ENCODE peak calls at places on chromosome 15, in ten cellular contexts. One of them, this sample, is unnamed. For H3K4me1, the result is how much of the 10 kb centered on the place peaks cover.

GRCh38 chr15:100873029-100873677 is 6.5 kb upstream of the ALDH1A3 start:
- DNase-seq in Peyer's patch: peak
- DNase-seq in osteoblast: peak
- DNase-seq in CD8-positive, alpha-beta T cell: no peak
- DNase-seq in colonic mucosa: peak
- DNase-seq in heart left ventricle: peak
- DNase-seq in stomach: peak
- DNase-seq in left ventricle myocardium inferior: no peak
- DNase-seq in right atrium auricular region: peak
- DNase-seq in thoracic aorta: peak
- DNase-seq in this sample: peak

GRCh38 chr15:90437516-90437915 is 49.5 kb downstream of the IQGAP1 start:
- DNase-seq in Peyer's patch: no peak
- DNase-seq in osteoblast: no peak
- DNase-seq in CD8-positive, alpha-beta T cell: no peak
- DNase-seq in colonic mucosa: no peak
- DNase-seq in heart left ventricle: no peak
- DNase-seq in stomach: no peak
- DNase-seq in left ventricle myocardium inferior: no peak
- DNase-seq in right atrium auricular region: no peak
- DNase-seq in thoracic aorta: no peak
- DNase-seq in this sample: no peak

GRCh38 chr15:91412529-91412928 is 312.5 kb downstream of the SV2B start:
- DNase-seq in Peyer's patch: no peak
- DNase-seq in osteoblast: no peak
- DNase-seq in CD8-positive, alpha-beta T cell: no peak
- DNase-seq in colonic mucosa: no peak
- DNase-seq in heart left ventricle: no peak
- DNase-seq in stomach: no peak
- DNase-seq in left ventricle myocardium inferior: no peak
- DNase-seq in right atrium auricular region: no peak
- DNase-seq in thoracic aorta: no peak
- DNase-seq in this sample: no peak

GRCh38 chr15:95295905-95296618 is 1034.4 kb upstream of the NR2F2 start:
- DNase-seq in Peyer's patch: no peak
- DNase-seq in osteoblast: no peak
- DNase-seq in CD8-positive, alpha-beta T cell: no peak
- DNase-seq in colonic mucosa: no peak
- DNase-seq in heart left ventricle: no peak
- DNase-seq in stomach: no peak
- DNase-seq in left ventricle myocardium inferior: no peak
- DNase-seq in right atrium auricular region: no peak
- DNase-seq in thoracic aorta: no peak
- DNase-seq in this sample: peak

GRCh38 chr15:34644061-34644460 is 60.6 kb upstream of the GOLGA8B start:
- DNase-seq in Peyer's patch: no peak
- DNase-seq in osteoblast: no peak
- DNase-seq in CD8-positive, alpha-beta T cell: no peak
- DNase-seq in colonic mucosa: no peak
- DNase-seq in heart left ventricle: no peak
- DNase-seq in stomach: no peak
- DNase-seq in left ventricle myocardium inferior: no peak
- DNase-seq in right atrium auricular region: no peak
- DNase-seq in thoracic aorta: no peak
- DNase-seq in this sample: peak

GRCh38 chr15:99207672-99208071 is 41.7 kb downstream of the TTC23 start:
- DNase-seq in Peyer's patch: no peak
- DNase-seq in osteoblast: no peak
- DNase-seq in CD8-positive, alpha-beta T cell: no peak
- DNase-seq in colonic mucosa: no peak
- DNase-seq in heart left ventricle: no peak
- DNase-seq in stomach: no peak
- DNase-seq in left ventricle myocardium inferior: no peak
- DNase-seq in right atrium auricular region: no peak
- DNase-seq in thoracic aorta: no peak
- DNase-seq in this sample: no peak

GRCh38 chr15:56586206-56586605 is 121.3 kb upstream of the MNS1 start:
- DNase-seq in Peyer's patch: no peak
- DNase-seq in osteoblast: no peak
- DNase-seq in CD8-positive, alpha-beta T cell: no peak
- DNase-seq in colonic mucosa: no peak
- DNase-seq in heart left ventricle: no peak
- DNase-seq in stomach: no peak
- DNase-seq in left ventricle myocardium inferior: no peak
- DNase-seq in right atrium auricular region: no peak
- DNase-seq in thoracic aorta: no peak
- DNase-seq in this sample: no peak

GRCh38 chr15:51190424-51191068 is 95.8 kb upstream of the TNFAIP8L3 start:
- DNase-seq in Peyer's patch: no peak
- DNase-seq in osteoblast: no peak
- DNase-seq in CD8-positive, alpha-beta T cell: no peak
- DNase-seq in colonic mucosa: no peak
- DNase-seq in heart left ventricle: peak
- DNase-seq in stomach: no peak
- DNase-seq in left ventricle myocardium inferior: peak
- DNase-seq in right atrium auricular region: no peak
- DNase-seq in thoracic aorta: no peak
- DNase-seq in this sample: no peak

GRCh38 chr15:56765252-56765651 is 31.9 kb upstream of the ZNF280D start:
- DNase-seq in Peyer's patch: no peak
- DNase-seq in osteoblast: no peak
- DNase-seq in CD8-positive, alpha-beta T cell: no peak
- DNase-seq in colonic mucosa: no peak
- DNase-seq in heart left ventricle: no peak
- DNase-seq in stomach: no peak
- DNase-seq in left ventricle myocardium inferior: no peak
- DNase-seq in right atrium auricular region: no peak
- DNase-seq in thoracic aorta: no peak
- DNase-seq in this sample: peak

GRCh38 chr15:34341922-34342736 is 807 bp downstream of the NOP10 start:
- DNase-seq in Peyer's patch: no peak
- DNase-seq in osteoblast: no peak
- DNase-seq in CD8-positive, alpha-beta T cell: peak
- DNase-seq in colonic mucosa: no peak
- DNase-seq in heart left ventricle: no peak
- DNase-seq in stomach: no peak
- DNase-seq in left ventricle myocardium inferior: no peak
- DNase-seq in right atrium auricular region: no peak
- DNase-seq in thoracic aorta: no peak
- DNase-seq in this sample: no peak

GRCh38 chr15:90839187-90840071 is 29.0 kb upstream of the FURIN start:
- DNase-seq in Peyer's patch: peak
- DNase-seq in osteoblast: peak
- DNase-seq in CD8-positive, alpha-beta T cell: no peak
- DNase-seq in colonic mucosa: peak
- DNase-seq in heart left ventricle: no peak
- DNase-seq in stomach: peak
- DNase-seq in left ventricle myocardium inferior: no peak
- DNase-seq in right atrium auricular region: no peak
- DNase-seq in thoracic aorta: no peak
- DNase-seq in this sample: peak

GRCh38 chr15:37452498-37452897 is 352.1 kb upstream of the MEIS2 start:
- DNase-seq in Peyer's patch: no peak
- DNase-seq in osteoblast: no peak
- DNase-seq in CD8-positive, alpha-beta T cell: no peak
- DNase-seq in colonic mucosa: no peak
- DNase-seq in heart left ventricle: no peak
- DNase-seq in stomach: no peak
- DNase-seq in left ventricle myocardium inferior: no peak
- DNase-seq in right atrium auricular region: no peak
- DNase-seq in thoracic aorta: no peak
- DNase-seq in this sample: no peak

GRCh38 chr15:73244333-73244732 is 124.4 kb downstream of the HCN4 start:
- DNase-seq in Peyer's patch: no peak
- DNase-seq in osteoblast: no peak
- DNase-seq in CD8-positive, alpha-beta T cell: peak
- DNase-seq in colonic mucosa: peak
- DNase-seq in heart left ventricle: no peak
- DNase-seq in stomach: no peak
- DNase-seq in left ventricle myocardium inferior: no peak
- DNase-seq in right atrium auricular region: no peak
- DNase-seq in thoracic aorta: no peak
- DNase-seq in this sample: no peak

GRCh38 chr15:101267320-101268104 is 9.8 kb downstream of the SELENOS start:
- DNase-seq in Peyer's patch: no peak
- DNase-seq in osteoblast: peak
- DNase-seq in CD8-positive, alpha-beta T cell: no peak
- DNase-seq in colonic mucosa: peak
- DNase-seq in heart left ventricle: peak
- DNase-seq in stomach: no peak
- DNase-seq in left ventricle myocardium inferior: no peak
- DNase-seq in right atrium auricular region: peak
- DNase-seq in thoracic aorta: no peak
- DNase-seq in this sample: no peak

GRCh38 chr15:77514635-77515421 is 94.1 kb downstream of the HMG20A start:
- DNase-seq in Peyer's patch: no peak
- DNase-seq in osteoblast: no peak
- DNase-seq in CD8-positive, alpha-beta T cell: no peak
- DNase-seq in colonic mucosa: no peak
- DNase-seq in heart left ventricle: no peak
- DNase-seq in stomach: no peak
- DNase-seq in left ventricle myocardium inferior: no peak
- DNase-seq in right atrium auricular region: no peak
- DNase-seq in thoracic aorta: no peak
- DNase-seq in this sample: no peak

GRCh38 chr15:76576526-76577279 is 240.1 kb downstream of the ISL2 start:
- DNase-seq in Peyer's patch: peak
- DNase-seq in osteoblast: no peak
- DNase-seq in CD8-positive, alpha-beta T cell: no peak
- DNase-seq in colonic mucosa: peak
- DNase-seq in heart left ventricle: peak
- DNase-seq in stomach: peak
- DNase-seq in left ventricle myocardium inferior: peak
- DNase-seq in right atrium auricular region: peak
- DNase-seq in thoracic aorta: peak
- DNase-seq in this sample: no peak

GRCh38 chr15:29570931-29571727 is 251.1 kb downstream of the TJP1 start:
- DNase-seq in Peyer's patch: no peak
- DNase-seq in osteoblast: peak
- DNase-seq in CD8-positive, alpha-beta T cell: no peak
- DNase-seq in colonic mucosa: peak
- DNase-seq in heart left ventricle: no peak
- DNase-seq in stomach: no peak
- DNase-seq in left ventricle myocardium inferior: no peak
- DNase-seq in right atrium auricular region: no peak
- DNase-seq in thoracic aorta: no peak
- DNase-seq in this sample: no peak
- TF ChIP-seq CTCF in Peyer's patch: no peak
- TF ChIP-seq CTCF in osteoblast: no peak
- TF ChIP-seq CTCF in CD8-positive, alpha-beta T cell: no peak
- TF ChIP-seq CTCF in colonic mucosa: no peak
- TF ChIP-seq CTCF in heart left ventricle: no peak
- TF ChIP-seq CTCF in stomach: no peak
- TF ChIP-seq CTCF in left ventricle myocardium inferior: no peak
- TF ChIP-seq CTCF in right atrium auricular region: no peak
- TF ChIP-seq CTCF in thoracic aorta: no peak
- TF ChIP-seq CTCF in this sample: no peak

GRCh38 chr15:65067334-65067644 is 502 bp downstream of the RASL12 start:
- DNase-seq in Peyer's patch: no peak
- DNase-seq in osteoblast: no peak
- DNase-seq in CD8-positive, alpha-beta T cell: no peak
- DNase-seq in colonic mucosa: no peak
- DNase-seq in heart left ventricle: no peak
- DNase-seq in stomach: no peak
- DNase-seq in left ventricle myocardium inferior: no peak
- DNase-seq in right atrium auricular region: no peak
- DNase-seq in thoracic aorta: no peak
- DNase-seq in this sample: no peak
- H3K4me1 ChIP-seq in Peyer's patch: under half
- H3K4me1 ChIP-seq in osteoblast: under half
- H3K4me1 ChIP-seq in CD8-positive, alpha-beta T cell: under half
- H3K4me1 ChIP-seq in colonic mucosa: under half
- H3K4me1 ChIP-seq in heart left ventricle: half or more
- H3K4me1 ChIP-seq in stomach: under half
- H3K4me1 ChIP-seq in left ventricle myocardium inferior: half or more
- H3K4me1 ChIP-seq in right atrium auricular region: under half
- H3K4me1 ChIP-seq in thoracic aorta: half or more
- H3K4me1 ChIP-seq in this sample: under half

GRCh38 chr15:66369773-66370651 is 13.5 kb upstream of the TIPIN start:
- DNase-seq in Peyer's patch: no peak
- DNase-seq in osteoblast: peak
- DNase-seq in CD8-positive, alpha-beta T cell: peak
- DNase-seq in colonic mucosa: no peak
- DNase-seq in heart left ventricle: no peak
- DNase-seq in stomach: no peak
- DNase-seq in left ventricle myocardium inferior: no peak
- DNase-seq in right atrium auricular region: no peak
- DNase-seq in thoracic aorta: no peak
- DNase-seq in this sample: no peak
- H3K27ac ChIP-seq in Peyer's patch: peak
- H3K27ac ChIP-seq in osteoblast: peak
- H3K27ac ChIP-seq in CD8-positive, alpha-beta T cell: no peak
- H3K27ac ChIP-seq in colonic mucosa: peak
- H3K27ac ChIP-seq in heart left ventricle: peak
- H3K27ac ChIP-seq in stomach: peak
- H3K27ac ChIP-seq in left ventricle myocardium inferior: peak
- H3K27ac ChIP-seq in right atrium auricular region: peak
- H3K27ac ChIP-seq in thoracic aorta: no peak
- H3K27ac ChIP-seq in this sample: peak

GRCh38 chr15:40803688-40804087 is 3.2 kb upstream of the ZFYVE19 start:
- DNase-seq in Peyer's patch: no peak
- DNase-seq in osteoblast: no peak
- DNase-seq in CD8-positive, alpha-beta T cell: no peak
- DNase-seq in colonic mucosa: no peak
- DNase-seq in heart left ventricle: no peak
- DNase-seq in stomach: no peak
- DNase-seq in left ventricle myocardium inferior: no peak
- DNase-seq in right atrium auricular region: no peak
- DNase-seq in thoracic aorta: no peak
- DNase-seq in this sample: no peak
- TF ChIP-seq CTCF in Peyer's patch: no peak
- TF ChIP-seq CTCF in osteoblast: no peak
- TF ChIP-seq CTCF in CD8-positive, alpha-beta T cell: no peak
- TF ChIP-seq CTCF in colonic mucosa: no peak
- TF ChIP-seq CTCF in heart left ventricle: no peak
- TF ChIP-seq CTCF in stomach: no peak
- TF ChIP-seq CTCF in left ventricle myocardium inferior: no peak
- TF ChIP-seq CTCF in right atrium auricular region: no peak
- TF ChIP-seq CTCF in thoracic aorta: no peak
- TF ChIP-seq CTCF in this sample: no peak